ENCODE peak calls at places on chromosome 6, in five cellular contexts. X is natural killer cell, W is prostate gland, A is GM06990, G is HFFc6. Q is an unnamed sample.

GRCh38 chr6:111854683-111855082 is 18.6 kb downstream of the FYN start:
- DNase-seq in A (no peak), G (no peak), X (no peak), W (no peak), Q (peak; percentile 56)

GRCh38 chr6:119333707-119334295 is 15.8 kb downstream of the MAN1A1 start:
- DNase-seq in X (no peak), W (no peak), A (no peak), G (no peak), Q (no peak)

GRCh38 chr6:132797975-132798819 is at the start of gene SLC18B1:
- DNase-seq in X (peak; percentile 27), A (peak; percentile 65), G (no peak), W (peak; percentile 51), Q (no peak)

GRCh38 chr6:1849686-1850580 is 240.2 kb downstream of the FOXC1 start:
- DNase-seq in X (no peak), A (no peak), G (no peak), W (no peak), Q (no peak)

GRCh38 chr6:41974281-41974825 is 32.7 kb upstream of the CCND3 start:
- DNase-seq in W (no peak), A (no peak), G (no peak), X (no peak), Q (no peak)

GRCh38 chr6:167125405-167125804 is 2.5 kb downstream of the CCR6 start:
- DNase-seq in A (no peak), G (no peak), X (no peak), W (no peak), Q (no peak)

GRCh38 chr6:36598739-36599318 is 4.7 kb downstream of the SRSF3 start:
- DNase-seq in W (no peak), G (no peak), X (no peak), A (no peak), Q (no peak)

GRCh38 chr6:149934249-149935156 is 7.3 kb upstream of the ULBP2 start:
- DNase-seq in G (peak; percentile 79), A (no peak), X (peak; percentile 63), W (peak; percentile 69), Q (peak; percentile 78)

GRCh38 chr6:133959667-133960368 is 6.8 kb downstream of the TBPL1 start:
- DNase-seq in A (no peak), W (no peak), X (no peak), G (no peak), Q (no peak)

GRCh38 chr6:47905717-47906116 is 123.9 kb downstream of the OPN5 start:
- DNase-seq in X (no peak), A (no peak), W (no peak), G (no peak), Q (no peak)

GRCh38 chr6:167937948-167938911 is 59.2 kb upstream of the KIF25 start:
- DNase-seq in G (no peak), A (no peak), X (no peak), W (no peak), Q (no peak)

GRCh38 chr6:148593813-148594170 is 153.0 kb upstream of the UST start:
- DNase-seq in G (no peak), A (no peak), W (no peak), X (no peak), Q (peak; percentile 70)

GRCh38 chr6:66277400-66277799 is 570.4 kb upstream of the EYS start:
- DNase-seq in W (no peak), A (no peak), G (no peak), X (no peak), Q (no peak)
- TF ChIP-seq CTCF in W (no peak), A (no peak), G (no peak), X (no peak), Q (no peak)

DNA sequence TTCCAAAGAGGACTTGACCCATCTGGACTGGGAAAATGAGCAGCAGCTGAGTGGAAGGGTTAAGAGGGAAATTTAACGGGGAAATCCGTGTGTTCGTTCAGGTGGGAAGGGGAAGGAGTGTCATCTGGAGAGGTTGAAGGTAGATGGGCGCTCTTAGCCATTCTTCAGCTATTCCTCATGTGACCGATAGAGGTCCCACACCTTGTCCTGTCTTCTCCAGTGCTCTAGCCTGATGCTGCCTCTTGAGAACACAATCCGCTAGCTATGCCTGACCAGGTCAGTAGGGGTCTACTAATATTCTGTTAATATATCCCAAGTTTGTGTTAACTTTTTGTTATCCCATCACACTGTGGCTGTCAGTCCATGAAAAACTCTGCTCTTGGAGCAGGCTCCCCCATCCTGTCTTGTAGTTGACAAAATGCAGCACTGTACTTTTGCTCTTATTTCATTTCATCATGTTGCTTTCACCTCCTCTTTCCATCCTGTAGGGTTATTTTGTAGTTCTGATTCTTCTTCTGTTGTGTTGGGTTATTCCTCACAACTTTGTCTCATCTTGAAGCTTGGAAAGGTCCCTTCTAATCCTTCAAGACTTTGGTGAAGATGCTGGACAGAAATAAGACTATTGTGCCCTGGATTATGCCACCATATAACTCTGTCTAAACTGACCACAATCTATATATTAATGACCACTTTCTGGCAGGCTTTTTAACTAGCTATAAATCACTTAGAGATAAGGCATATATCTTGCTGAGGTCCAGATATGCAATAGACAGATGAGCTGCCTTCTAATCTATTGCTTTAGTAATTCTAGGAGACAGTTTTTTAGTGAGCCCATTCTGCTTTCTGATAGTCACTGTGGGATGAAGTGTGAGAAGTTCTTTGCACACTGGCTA is 123.4 kb upstream of the SUPT3H start:
- DNase-seq in X (no peak), A (no peak), W (no peak), G (no peak), Q (no peak)
- TF ChIP-seq CTCF in X (no peak), A (peak; percentile 66), W (no peak), G (no peak), Q (peak; percentile 26)

DNA sequence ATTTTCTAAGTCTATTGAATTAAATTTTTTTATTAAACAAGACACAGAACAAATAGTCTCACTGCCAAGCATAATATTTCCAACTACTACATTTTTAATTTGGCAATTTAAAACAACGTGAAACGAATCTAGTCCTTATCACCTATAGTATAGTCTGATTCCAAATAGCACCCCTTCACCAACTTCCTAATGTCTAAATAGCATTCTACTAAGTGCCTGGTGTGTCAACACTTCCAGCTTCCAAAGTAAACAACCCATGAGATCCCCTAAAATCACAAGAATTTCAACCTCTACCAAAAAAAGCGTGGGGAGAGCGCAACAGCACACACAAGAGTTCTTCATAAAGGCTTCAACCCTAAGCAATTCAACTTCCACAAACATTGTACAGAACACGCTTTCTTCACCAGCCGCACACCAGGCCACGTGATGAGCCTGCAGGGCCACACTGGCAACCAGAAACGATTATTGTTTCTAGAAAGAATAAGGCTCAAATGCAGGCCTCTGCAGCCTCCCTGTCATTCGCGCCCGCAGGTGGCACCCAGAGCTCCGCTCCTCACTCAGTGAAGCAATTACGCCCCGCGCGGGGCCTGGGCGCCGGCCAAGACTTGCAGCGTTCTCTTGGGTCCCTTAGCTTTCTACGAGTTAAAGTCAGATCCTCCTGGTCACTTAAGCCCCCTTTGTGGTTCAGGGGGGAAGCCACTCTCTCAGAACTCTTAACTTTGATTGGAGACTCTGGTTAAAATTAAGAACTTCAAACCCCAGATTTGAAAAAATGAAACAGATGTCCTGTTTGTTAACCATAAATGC is 18.4 kb downstream of the SIM1 start:
- DNase-seq in G (peak; percentile 61), A (no peak), W (no peak), X (no peak), Q (no peak)
- TF ChIP-seq CTCF in G (no peak), A (no peak), W (no peak), X (no peak), Q (no peak)

GRCh38 chr6:117304446-117304845 is 39.1 kb downstream of the VGLL2 start:
- DNase-seq in G (no peak), X (no peak), A (no peak), W (no peak), Q (no peak)
- TF ChIP-seq CTCF in G (no peak), X (no peak), A (no peak), W (no peak), Q (no peak)

GRCh38 chr6:86273936-86274335 is 631.2 kb upstream of the SYNCRIP start:
- DNase-seq in W (no peak), G (no peak), A (no peak), X (no peak), Q (no peak)

GRCh38 chr6:86276056-86276455 is 633.4 kb upstream of the SYNCRIP start:
- DNase-seq in W (no peak), G (no peak), A (no peak), X (no peak), Q (no peak)
- TF ChIP-seq CTCF in W (no peak), G (no peak), A (no peak), X (no peak), Q (no peak)

GRCh38 chr6:33407132-33407718 is 3.6 kb upstream of the PHF1 start:
- DNase-seq in G (peak; percentile 66), W (no peak), A (no peak), X (no peak), Q (peak; percentile 73)
- TF ChIP-seq CTCF in G (peak; percentile 73), W (no peak), A (peak; percentile 12), X (no peak), Q (peak; percentile 33)

GRCh38 chr6:3237761-3238662 is 10.6 kb upstream of the TUBB2B start:
- DNase-seq in G (no peak), X (no peak), A (no peak), W (no peak), Q (no peak)
- TF ChIP-seq CTCF in G (no peak), X (no peak), A (no peak), W (no peak), Q (no peak)

DNA sequence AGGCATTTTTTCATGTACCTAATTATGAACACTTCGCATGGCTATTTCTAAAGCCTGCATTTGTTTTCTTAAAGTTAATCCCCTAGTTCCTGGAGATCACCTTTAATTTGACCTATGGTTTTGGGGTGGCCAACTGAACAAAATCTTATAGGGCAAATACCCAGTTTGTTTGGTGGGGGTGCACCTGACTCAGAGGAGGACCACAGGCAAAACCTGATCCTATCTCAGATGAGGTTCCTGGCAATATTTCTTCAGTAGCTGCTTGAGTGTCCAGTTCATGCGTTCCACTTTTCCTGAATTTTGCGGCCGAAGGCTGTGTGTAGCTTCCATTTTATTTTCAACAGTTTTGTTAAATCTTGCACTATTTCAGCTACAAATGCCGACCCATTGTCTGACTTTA is 10.3 kb upstream of the GMPR start:
- DNase-seq in W (no peak), X (no peak), G (no peak), A (no peak), Q (no peak)
- TF ChIP-seq CTCF in W (no peak), X (no peak), G (no peak), A (no peak), Q (no peak)

Q was measured in fibroblast of mammary gland.